ENCODE peak calls at places on chromosome 7, in ten cellular contexts. R is memory B cell, T is islet precursor cell, E is Caco-2, J is naive B cell, D is kidney, I is caudate nucleus, B is midbrain, P is head of caudate nucleus, K is mesendoderm. S is an unnamed sample.

GRCh38 chr7:133510326-133511055 is 257.6 kb downstream of the EXOC4 start:
- DNase-seq in P (no peak), J (no peak), D (no peak), T (no peak), B (no peak), R (no peak), I (no peak), E (no peak), K (peak), S (no peak)

GRCh38 chr7:12422449-12423320 is 19.0 kb upstream of the VWDE start:
- DNase-seq in R (no peak), I (no peak), E (no peak), J (no peak), K (peak), P (no peak), T (no peak), D (no peak), B (no peak), S (no peak)

GRCh38 chr7:34156336-34156735 is 251.0 kb downstream of the BMPER start:
- DNase-seq in R (no peak), P (no peak), J (no peak), E (no peak), I (no peak), B (no peak), T (no peak), D (no peak), K (no peak), S (no peak)

GRCh38 chr7:33485746-33486491 is 356.6 kb downstream of the BBS9 start:
- DNase-seq in K (no peak), B (no peak), R (no peak), D (no peak), P (no peak), I (no peak), T (no peak), E (no peak), J (no peak), S (no peak)

GRCh38 chr7:97298561-97298960 is 181.1 kb downstream of the SDHAF3 start:
- DNase-seq in T (no peak), J (no peak), I (no peak), B (no peak), R (no peak), P (no peak), E (no peak), D (no peak), K (no peak), S (no peak)

GRCh38 chr7:17144313-17144712 is 154.1 kb upstream of the AHR start:
- DNase-seq in K (no peak), J (no peak), D (no peak), P (no peak), E (no peak), T (no peak), B (no peak), R (no peak), I (no peak), S (no peak)

GRCh38 chr7:35991511-35992232 is 161.4 kb upstream of the EEPD1 start:
- DNase-seq in E (no peak), T (no peak), P (no peak), R (no peak), D (no peak), K (peak), B (no peak), I (no peak), J (no peak), S (no peak)

GRCh38 chr7:82017334-82017943 is 247.6 kb upstream of the HGF start:
- DNase-seq in B (peak), P (no peak), R (no peak), K (peak), J (no peak), T (no peak), E (no peak), D (no peak), I (no peak), S (no peak)

GRCh38 chr7:128398016-128398840 is 11.6 kb downstream of the IMPDH1 start:
- DNase-seq in P (peak), E (peak), D (no peak), K (peak), I (no peak), B (peak), T (peak), J (no peak), R (peak), S (peak)

GRCh38 chr7:115240242-115240641 is 318.3 kb downstream of the MDFIC start:
- DNase-seq in D (no peak), J (no peak), T (no peak), I (no peak), B (no peak), R (no peak), E (no peak), K (no peak), P (no peak), S (no peak)

GRCh38 chr7:139738101-139738489 is 39.7 kb downstream of the HIPK2 start:
- DNase-seq in I (peak), T (no peak), B (peak), D (no peak), J (no peak), R (no peak), P (peak), E (no peak), K (no peak), S (no peak)

GRCh38 chr7:55053651-55054226 is 34.9 kb downstream of the EGFR start:
- DNase-seq in K (peak), J (no peak), D (no peak), E (no peak), B (no peak), R (no peak), T (peak), I (no peak), P (peak), S (no peak)

GRCh38 chr7:41415473-41416207 is 287.2 kb downstream of the INHBA start:
- DNase-seq in T (no peak), E (no peak), D (no peak), R (no peak), I (no peak), K (no peak), P (no peak), B (no peak), J (no peak), S (no peak)

GRCh38 chr7:103936558-103936957 is 52.9 kb downstream of the RELN start:
- DNase-seq in T (no peak), E (no peak), R (no peak), D (no peak), P (no peak), B (no peak), I (no peak), K (no peak), J (no peak), S (no peak)

GRCh38 chr7:76329479-76329878 is 27.0 kb downstream of the HSPB1 start:
- DNase-seq in D (no peak), T (no peak), I (no peak), R (no peak), E (no peak), J (no peak), P (no peak), K (no peak), B (no peak), S (no peak)

GRCh38 chr7:68841004-68841403 is 757.3 kb upstream of the AUTS2 start:
- DNase-seq in K (no peak), I (no peak), T (no peak), P (no peak), D (no peak), E (no peak), B (no peak), R (no peak), J (no peak), S (no peak)

GRCh38 chr7:79781716-79782115 is 328.2 kb upstream of the MAGI2 start:
- DNase-seq in J (no peak), E (no peak), T (no peak), I (no peak), R (no peak), P (no peak), K (peak), D (no peak), B (no peak), S (no peak)

GRCh38 chr7:141276031-141276430 is 202.2 kb downstream of the TMEM178B start:
- DNase-seq in J (no peak), P (peak), I (no peak), D (no peak), K (no peak), T (no peak), R (no peak), B (no peak), E (no peak), S (no peak)

GRCh38 chr7:152341039-152341913 is 94.5 kb downstream of the KMT2C start:
- DNase-seq in P (peak), J (no peak), T (peak), K (peak), I (no peak), R (peak), D (no peak), E (no peak), B (peak), S (no peak)

GRCh38 chr7:22433710-22434460 is 66.1 kb downstream of the STEAP1B start:
- DNase-seq in K (peak), I (no peak), P (no peak), T (peak), J (no peak), E (peak), R (no peak), D (no peak), B (no peak), S (peak)

GRCh38 chr7:151048911-151049463 is 656 bp downstream of the ASIC3 start:
- DNase-seq in E (no peak), I (no peak), T (no peak), D (no peak), J (no peak), B (no peak), R (no peak), K (no peak), P (no peak), S (no peak)

GRCh38 chr7:42128703-42129102 is 108.3 kb downstream of the GLI3 start:
- DNase-seq in K (peak), B (no peak), P (no peak), R (no peak), J (no peak), D (no peak), E (no peak), I (no peak), T (no peak), S (peak)

GRCh38 chr7:150941983-150942590 is 36.0 kb downstream of the KCNH2 start:
- DNase-seq in E (no peak), R (no peak), B (no peak), K (peak), J (no peak), T (peak), D (peak), I (no peak), P (no peak), S (no peak)

GRCh38 chr7:149686001-149686400 is 87.4 kb downstream of the ZNF467 start:
- DNase-seq in R (no peak), J (no peak), T (no peak), E (no peak), B (no peak), I (no peak), D (no peak), P (peak), K (no peak), S (no peak)

GRCh38 chr7:121352323-121352722 is 23.5 kb downstream of the WNT16 start:
- DNase-seq in E (no peak), I (no peak), P (no peak), D (no peak), B (no peak), K (no peak), J (no peak), T (no peak), R (no peak), S (no peak)

GRCh38 chr7:77830649-77831355 is 32.2 kb downstream of the PHTF2 start:
- DNase-seq in D (no peak), T (no peak), B (no peak), I (no peak), J (no peak), K (no peak), E (no peak), P (no peak), R (no peak), S (no peak)

GRCh38 chr7:141513720-141514119 is 37.5 kb upstream of the AGK start:
- DNase-seq in D (no peak), R (no peak), K (no peak), J (no peak), I (no peak), B (no peak), P (no peak), E (no peak), T (peak), S (no peak)

GRCh38 chr7:88214456-88214855 is 5.4 kb downstream of the SRI start:
- DNase-seq in J (no peak), T (no peak), E (no peak), I (no peak), K (no peak), B (no peak), P (no peak), D (no peak), R (no peak), S (no peak)

GRCh38 chr7:130492519-130493274 is 812 bp downstream of the MEST start:
- DNase-seq in D (peak), R (no peak), E (no peak), B (no peak), J (no peak), I (no peak), P (no peak), T (no peak), K (no peak), S (no peak)